ENCODE peak calls at places on chromosomes 3 and 15, in nine cellular contexts. One of them, this sample, is unnamed.

GRCh38 chr3:126971891-126972351 is 11.0 kb upstream of the PLXNA1 start:
- DNase-seq in pancreas: no peak
- DNase-seq in IMR-90: peak
- DNase-seq in GM23338: peak
- DNase-seq in tibial nerve: peak
- DNase-seq in HL-60: no peak
- DNase-seq in aorta: peak
- DNase-seq in T1000: no peak
- DNase-seq in fibroblast of the aortic adventitia: peak
- DNase-seq in this sample: no peak

GRCh38 chr3:14289590-14290453 is 111.2 kb downstream of the LSM3 start:
- DNase-seq in fibroblast of the aortic adventitia: peak
- DNase-seq in pancreas: no peak
- DNase-seq in GM23338: no peak
- DNase-seq in aorta: no peak
- DNase-seq in HL-60: no peak
- DNase-seq in tibial nerve: no peak
- DNase-seq in T1000: no peak
- DNase-seq in IMR-90: peak
- DNase-seq in this sample: no peak

GRCh38 chr15:25416693-25417092 is 22.1 kb downstream of the UBE3A start:
- DNase-seq in tibial nerve: no peak
- DNase-seq in T1000: no peak
- DNase-seq in GM23338: no peak
- DNase-seq in pancreas: no peak
- DNase-seq in HL-60: no peak
- DNase-seq in IMR-90: peak
- DNase-seq in aorta: no peak
- DNase-seq in fibroblast of the aortic adventitia: no peak
- DNase-seq in this sample: no peak

GRCh38 chr3:155244206-155244605 is 49.3 kb downstream of the STRIT1 start:
- DNase-seq in HL-60: no peak
- DNase-seq in pancreas: no peak
- DNase-seq in GM23338: no peak
- DNase-seq in IMR-90: peak
- DNase-seq in aorta: no peak
- DNase-seq in fibroblast of the aortic adventitia: peak
- DNase-seq in tibial nerve: no peak
- DNase-seq in T1000: no peak
- DNase-seq in this sample: no peak

GRCh38 chr3:127113571-127113891 is 79.4 kb upstream of the PRR23E start:
- DNase-seq in IMR-90: no peak
- DNase-seq in pancreas: no peak
- DNase-seq in fibroblast of the aortic adventitia: no peak
- DNase-seq in GM23338: no peak
- DNase-seq in aorta: no peak
- DNase-seq in T1000: no peak
- DNase-seq in tibial nerve: no peak
- DNase-seq in HL-60: no peak
- DNase-seq in this sample: no peak

GRCh38 chr3:71694358-71694999 is 30.7 kb downstream of the EIF4E3 start:
- DNase-seq in fibroblast of the aortic adventitia: peak
- DNase-seq in aorta: no peak
- DNase-seq in IMR-90: peak
- DNase-seq in pancreas: no peak
- DNase-seq in T1000: no peak
- DNase-seq in GM23338: no peak
- DNase-seq in HL-60: no peak
- DNase-seq in tibial nerve: no peak
- DNase-seq in this sample: no peak

GRCh38 chr15:61003683-61004299 is 225.3 kb downstream of the RORA start:
- DNase-seq in aorta: no peak
- DNase-seq in pancreas: no peak
- DNase-seq in fibroblast of the aortic adventitia: no peak
- DNase-seq in T1000: no peak
- DNase-seq in tibial nerve: no peak
- DNase-seq in IMR-90: no peak
- DNase-seq in GM23338: peak
- DNase-seq in HL-60: no peak
- DNase-seq in this sample: no peak

GRCh38 chr3:126984391-126985142 is 1.7 kb downstream of the PLXNA1 start:
- DNase-seq in tibial nerve: no peak
- DNase-seq in pancreas: no peak
- DNase-seq in fibroblast of the aortic adventitia: no peak
- DNase-seq in HL-60: no peak
- DNase-seq in aorta: no peak
- DNase-seq in GM23338: no peak
- DNase-seq in IMR-90: no peak
- DNase-seq in T1000: no peak
- DNase-seq in this sample: no peak

GRCh38 chr3:22506871-22507270 is 696.3 kb upstream of the UBE2E2 start:
- DNase-seq in pancreas: no peak
- DNase-seq in GM23338: no peak
- DNase-seq in T1000: no peak
- DNase-seq in tibial nerve: no peak
- DNase-seq in fibroblast of the aortic adventitia: no peak
- DNase-seq in IMR-90: no peak
- DNase-seq in aorta: no peak
- DNase-seq in HL-60: no peak
- DNase-seq in this sample: no peak

GRCh38 chr15:76711351-76711827 is 193.8 kb downstream of the SCAPER start:
- DNase-seq in T1000: no peak
- DNase-seq in HL-60: no peak
- DNase-seq in pancreas: no peak
- DNase-seq in IMR-90: no peak
- DNase-seq in fibroblast of the aortic adventitia: no peak
- DNase-seq in aorta: no peak
- DNase-seq in tibial nerve: no peak
- DNase-seq in GM23338: no peak
- DNase-seq in this sample: no peak

GRCh38 chr15:61784734-61785133 is 275.5 kb downstream of the VPS13C start:
- DNase-seq in GM23338: no peak
- DNase-seq in T1000: no peak
- DNase-seq in pancreas: no peak
- DNase-seq in HL-60: no peak
- DNase-seq in IMR-90: no peak
- DNase-seq in tibial nerve: no peak
- DNase-seq in fibroblast of the aortic adventitia: no peak
- DNase-seq in aorta: no peak
- DNase-seq in this sample: no peak

GRCh38 chr15:92636950-92637481 is 18.6 kb downstream of the FAM174B start:
- DNase-seq in aorta: peak
- DNase-seq in GM23338: peak
- DNase-seq in HL-60: no peak
- DNase-seq in tibial nerve: no peak
- DNase-seq in fibroblast of the aortic adventitia: no peak
- DNase-seq in pancreas: peak
- DNase-seq in IMR-90: no peak
- DNase-seq in T1000: no peak
- DNase-seq in this sample: no peak

GRCh38 chr3:12442654-12443501 is 41.4 kb upstream of the TSEN2 start:
- DNase-seq in tibial nerve: no peak
- DNase-seq in aorta: peak
- DNase-seq in pancreas: no peak
- DNase-seq in T1000: no peak
- DNase-seq in GM23338: no peak
- DNase-seq in HL-60: no peak
- DNase-seq in fibroblast of the aortic adventitia: no peak
- DNase-seq in IMR-90: peak
- DNase-seq in this sample: no peak

GRCh38 chr3:146308222-146308621 is 57.3 kb upstream of the PLSCR4 start:
- DNase-seq in GM23338: no peak
- DNase-seq in T1000: no peak
- DNase-seq in IMR-90: peak
- DNase-seq in fibroblast of the aortic adventitia: peak
- DNase-seq in pancreas: no peak
- DNase-seq in aorta: no peak
- DNase-seq in tibial nerve: no peak
- DNase-seq in HL-60: no peak
- DNase-seq in this sample: no peak

GRCh38 chr3:149643482-149643798 is 14.4 kb downstream of the WWTR1 start:
- DNase-seq in GM23338: no peak
- DNase-seq in aorta: no peak
- DNase-seq in pancreas: no peak
- DNase-seq in fibroblast of the aortic adventitia: no peak
- DNase-seq in IMR-90: no peak
- DNase-seq in T1000: no peak
- DNase-seq in HL-60: no peak
- DNase-seq in tibial nerve: no peak
- DNase-seq in this sample: no peak

GRCh38 chr3:195154793-195155535 is 116.0 kb downstream of the XXYLT1 start:
- DNase-seq in aorta: peak
- DNase-seq in tibial nerve: peak
- DNase-seq in fibroblast of the aortic adventitia: peak
- DNase-seq in T1000: peak
- DNase-seq in IMR-90: peak
- DNase-seq in HL-60: no peak
- DNase-seq in pancreas: peak
- DNase-seq in GM23338: peak
- DNase-seq in this sample: no peak

GRCh38 chr3:64023187-64023860 is at the start of gene PSMD6:
- DNase-seq in GM23338: peak
- DNase-seq in fibroblast of the aortic adventitia: peak
- DNase-seq in tibial nerve: peak
- DNase-seq in HL-60: peak
- DNase-seq in aorta: peak
- DNase-seq in T1000: peak
- DNase-seq in IMR-90: peak
- DNase-seq in pancreas: peak
- DNase-seq in this sample: peak

GRCh38 chr15:78438595-78439285 is 724 bp downstream of the IREB2 start:
- DNase-seq in HL-60: peak
- DNase-seq in fibroblast of the aortic adventitia: peak
- DNase-seq in pancreas: no peak
- DNase-seq in aorta: no peak
- DNase-seq in GM23338: peak
- DNase-seq in IMR-90: no peak
- DNase-seq in T1000: no peak
- DNase-seq in tibial nerve: no peak
- DNase-seq in this sample: no peak

GRCh38 chr3:111764645-111765091 is 94.4 kb upstream of the PHLDB2 start:
- DNase-seq in tibial nerve: no peak
- DNase-seq in GM23338: peak
- DNase-seq in fibroblast of the aortic adventitia: peak
- DNase-seq in T1000: no peak
- DNase-seq in aorta: no peak
- DNase-seq in IMR-90: peak
- DNase-seq in HL-60: no peak
- DNase-seq in pancreas: no peak
- DNase-seq in this sample: no peak

GRCh38 chr3:15460891-15461524 is 33.6 kb downstream of the EAF1 start:
- DNase-seq in HL-60: peak
- DNase-seq in aorta: no peak
- DNase-seq in T1000: no peak
- DNase-seq in fibroblast of the aortic adventitia: no peak
- DNase-seq in IMR-90: no peak
- DNase-seq in pancreas: no peak
- DNase-seq in tibial nerve: no peak
- DNase-seq in GM23338: no peak
- DNase-seq in this sample: no peak

GRCh38 chr3:3366391-3366790 is 186.9 kb upstream of the CRBN start:
- DNase-seq in pancreas: no peak
- DNase-seq in IMR-90: no peak
- DNase-seq in HL-60: no peak
- DNase-seq in T1000: no peak
- DNase-seq in fibroblast of the aortic adventitia: no peak
- DNase-seq in GM23338: no peak
- DNase-seq in aorta: no peak
- DNase-seq in tibial nerve: no peak
- DNase-seq in this sample: no peak

GRCh38 chr15:84886984-84887299 is 2.5 kb downstream of the SLC28A1 start:
- DNase-seq in aorta: no peak
- DNase-seq in tibial nerve: no peak
- DNase-seq in pancreas: no peak
- DNase-seq in T1000: no peak
- DNase-seq in fibroblast of the aortic adventitia: no peak
- DNase-seq in HL-60: no peak
- DNase-seq in IMR-90: no peak
- DNase-seq in GM23338: no peak
- DNase-seq in this sample: no peak

GRCh38 chr3:123084738-123085237 is 18.0 kb downstream of the PDIA5 start:
- DNase-seq in IMR-90: peak
- DNase-seq in T1000: no peak
- DNase-seq in HL-60: no peak
- DNase-seq in fibroblast of the aortic adventitia: peak
- DNase-seq in tibial nerve: no peak
- DNase-seq in GM23338: no peak
- DNase-seq in pancreas: no peak
- DNase-seq in aorta: no peak
- DNase-seq in this sample: no peak

GRCh38 chr3:194870394-194871110 is 184.9 kb downstream of the FAM43A start:
- DNase-seq in IMR-90: peak
- DNase-seq in GM23338: no peak
- DNase-seq in tibial nerve: no peak
- DNase-seq in aorta: peak
- DNase-seq in HL-60: no peak
- DNase-seq in fibroblast of the aortic adventitia: peak
- DNase-seq in T1000: no peak
- DNase-seq in pancreas: no peak
- DNase-seq in this sample: no peak

GRCh38 chr3:51386852-51387229 is 1.8 kb downstream of the MANF start:
- DNase-seq in T1000: no peak
- DNase-seq in pancreas: peak
- DNase-seq in GM23338: no peak
- DNase-seq in HL-60: no peak
- DNase-seq in fibroblast of the aortic adventitia: no peak
- DNase-seq in tibial nerve: no peak
- DNase-seq in aorta: peak
- DNase-seq in IMR-90: no peak
- DNase-seq in this sample: no peak

GRCh38 chr3:63911395-63911900 is 735 bp downstream of the SCAANT1 start:
- DNase-seq in aorta: no peak
- DNase-seq in IMR-90: no peak
- DNase-seq in fibroblast of the aortic adventitia: no peak
- DNase-seq in HL-60: no peak
- DNase-seq in pancreas: no peak
- DNase-seq in T1000: no peak
- DNase-seq in GM23338: no peak
- DNase-seq in tibial nerve: no peak
- DNase-seq in this sample: no peak

GRCh38 chr3:153927107-153927506 is 194.1 kb upstream of the ARHGEF26 start:
- DNase-seq in tibial nerve: no peak
- DNase-seq in aorta: no peak
- DNase-seq in IMR-90: peak
- DNase-seq in fibroblast of the aortic adventitia: peak
- DNase-seq in T1000: no peak
- DNase-seq in HL-60: no peak
- DNase-seq in GM23338: peak
- DNase-seq in pancreas: no peak
- DNase-seq in this sample: no peak

GRCh38 chr3:43644443-43644842 is 22.6 kb upstream of the ANO10 start:
- DNase-seq in HL-60: no peak
- DNase-seq in pancreas: no peak
- DNase-seq in GM23338: no peak
- DNase-seq in fibroblast of the aortic adventitia: no peak
- DNase-seq in tibial nerve: no peak
- DNase-seq in T1000: no peak
- DNase-seq in IMR-90: no peak
- DNase-seq in aorta: no peak
- DNase-seq in this sample: no peak

GRCh38 chr3:53161820-53162671 is 1.0 kb downstream of the PRKCD start:
- DNase-seq in pancreas: peak
- DNase-seq in fibroblast of the aortic adventitia: peak
- DNase-seq in IMR-90: peak
- DNase-seq in aorta: no peak
- DNase-seq in GM23338: peak
- DNase-seq in T1000: no peak
- DNase-seq in HL-60: peak
- DNase-seq in tibial nerve: no peak
- DNase-seq in this sample: peak

GRCh38 chr3:182969277-182969676 is 11.1 kb downstream of the DCUN1D1 start:
- DNase-seq in fibroblast of the aortic adventitia: peak
- DNase-seq in aorta: no peak
- DNase-seq in pancreas: no peak
- DNase-seq in tibial nerve: no peak
- DNase-seq in HL-60: no peak
- DNase-seq in GM23338: no peak
- DNase-seq in T1000: no peak
- DNase-seq in IMR-90: peak
- DNase-seq in this sample: no peak

GRCh38 chr15:98649621-98649995 is 1.3 kb downstream of the IGF1R start:
- DNase-seq in pancreas: peak
- DNase-seq in HL-60: peak
- DNase-seq in T1000: no peak
- DNase-seq in fibroblast of the aortic adventitia: peak
- DNase-seq in aorta: peak
- DNase-seq in GM23338: no peak
- DNase-seq in tibial nerve: no peak
- DNase-seq in IMR-90: no peak
- DNase-seq in this sample: no peak